ENCODE peak calls at places on chromosomes 13 and 19, in five cellular contexts. One of them, this sample, is unnamed.

GRCh38 chr19:54168174-54168917 is 4.6 kb downstream of the TMC4 start:
- DNase-seq in ELF-1: peak
- DNase-seq in mesenchymal stem cell: peak
- DNase-seq in effector CD4-positive, alpha-beta T cell: peak
- DNase-seq in neural progenitor cell: peak
- DNase-seq in this sample: peak

GRCh38 chr13:48398450-48399095 is 14.3 kb downstream of the LPAR6 start:
- DNase-seq in effector CD4-positive, alpha-beta T cell: no peak
- DNase-seq in neural progenitor cell: no peak
- DNase-seq in mesenchymal stem cell: no peak
- DNase-seq in ELF-1: no peak
- DNase-seq in this sample: no peak

GRCh38 chr13:76884167-76884566 is 2.0 kb downstream of the KCTD12 start:
- DNase-seq in neural progenitor cell: peak
- DNase-seq in effector CD4-positive, alpha-beta T cell: no peak
- DNase-seq in ELF-1: peak
- DNase-seq in mesenchymal stem cell: peak
- DNase-seq in this sample: peak

GRCh38 chr19:38429055-38429810 is 3.2 kb upstream of the RASGRP4 start:
- DNase-seq in effector CD4-positive, alpha-beta T cell: no peak
- DNase-seq in mesenchymal stem cell: no peak
- DNase-seq in ELF-1: no peak
- DNase-seq in neural progenitor cell: no peak
- DNase-seq in this sample: no peak

GRCh38 chr13:27174766-27175455 is 3.3 kb upstream of the USP12 start:
- DNase-seq in ELF-1: no peak
- DNase-seq in mesenchymal stem cell: peak
- DNase-seq in effector CD4-positive, alpha-beta T cell: no peak
- DNase-seq in neural progenitor cell: no peak
- DNase-seq in this sample: no peak

GRCh38 chr13:99028890-99029289 is 51.0 kb upstream of the DOCK9 start:
- DNase-seq in ELF-1: peak
- DNase-seq in neural progenitor cell: peak
- DNase-seq in effector CD4-positive, alpha-beta T cell: peak
- DNase-seq in mesenchymal stem cell: no peak
- DNase-seq in this sample: no peak

GRCh38 chr19:53634768-53635167 is 3.0 kb downstream of the DPRX start:
- DNase-seq in effector CD4-positive, alpha-beta T cell: no peak
- DNase-seq in ELF-1: no peak
- DNase-seq in mesenchymal stem cell: no peak
- DNase-seq in neural progenitor cell: no peak
- DNase-seq in this sample: no peak

GRCh38 chr13:37923236-37923635 is 53.7 kb upstream of the TRPC4 start:
- DNase-seq in effector CD4-positive, alpha-beta T cell: no peak
- DNase-seq in ELF-1: no peak
- DNase-seq in mesenchymal stem cell: peak
- DNase-seq in neural progenitor cell: no peak
- DNase-seq in this sample: no peak

GRCh38 chr19:8577247-8577646 is at the start of gene MYO1F:
- DNase-seq in mesenchymal stem cell: no peak
- DNase-seq in ELF-1: no peak
- DNase-seq in neural progenitor cell: no peak
- DNase-seq in effector CD4-positive, alpha-beta T cell: no peak
- DNase-seq in this sample: no peak

GRCh38 chr13:37736040-37736439 is 133.5 kb downstream of the TRPC4 start:
- DNase-seq in effector CD4-positive, alpha-beta T cell: no peak
- DNase-seq in neural progenitor cell: peak
- DNase-seq in ELF-1: no peak
- DNase-seq in mesenchymal stem cell: no peak
- DNase-seq in this sample: no peak

GRCh38 chr19:687569-688166 is 7.6 kb downstream of the PRSS57 start:
- DNase-seq in effector CD4-positive, alpha-beta T cell: no peak
- DNase-seq in neural progenitor cell: no peak
- DNase-seq in mesenchymal stem cell: no peak
- DNase-seq in ELF-1: peak
- DNase-seq in this sample: no peak

GRCh38 chr19:40907968-40908735 is 26.1 kb upstream of the CYP2A7 start:
- DNase-seq in effector CD4-positive, alpha-beta T cell: peak
- DNase-seq in mesenchymal stem cell: no peak
- DNase-seq in neural progenitor cell: peak
- DNase-seq in ELF-1: no peak
- DNase-seq in this sample: peak

GRCh38 chr19:53982056-53982455 is 9.4 kb upstream of the CACNG6 start:
- DNase-seq in neural progenitor cell: peak
- DNase-seq in ELF-1: peak
- DNase-seq in mesenchymal stem cell: no peak
- DNase-seq in effector CD4-positive, alpha-beta T cell: no peak
- DNase-seq in this sample: no peak

GRCh38 chr19:18060472-18060871 is 26.3 kb downstream of the IL12RB1 start:
- DNase-seq in neural progenitor cell: no peak
- DNase-seq in effector CD4-positive, alpha-beta T cell: no peak
- DNase-seq in mesenchymal stem cell: no peak
- DNase-seq in ELF-1: peak
- DNase-seq in this sample: no peak

GRCh38 chr13:30340367-30341184 is 33.2 kb upstream of the KATNAL1 start:
- DNase-seq in effector CD4-positive, alpha-beta T cell: no peak
- DNase-seq in mesenchymal stem cell: peak
- DNase-seq in ELF-1: peak
- DNase-seq in neural progenitor cell: no peak
- DNase-seq in this sample: no peak

GRCh38 chr13:111434578-111435159 is 114.2 kb downstream of the TEX29 start:
- DNase-seq in mesenchymal stem cell: no peak
- DNase-seq in ELF-1: no peak
- DNase-seq in effector CD4-positive, alpha-beta T cell: no peak
- DNase-seq in neural progenitor cell: no peak
- DNase-seq in this sample: no peak

GRCh38 chr19:58252102-58252685 is 23.5 kb downstream of the ZNF544 start:
- DNase-seq in effector CD4-positive, alpha-beta T cell: no peak
- DNase-seq in neural progenitor cell: peak
- DNase-seq in ELF-1: no peak
- DNase-seq in mesenchymal stem cell: peak
- DNase-seq in this sample: no peak

GRCh38 chr13:43880930-43881329 is 1.2 kb downstream of the LACC1 start:
- DNase-seq in neural progenitor cell: no peak
- DNase-seq in ELF-1: no peak
- DNase-seq in mesenchymal stem cell: no peak
- DNase-seq in effector CD4-positive, alpha-beta T cell: no peak
- DNase-seq in this sample: no peak

GRCh38 chr19:4589579-4590410 is 30.3 kb upstream of the SEMA6B start:
- DNase-seq in effector CD4-positive, alpha-beta T cell: no peak
- DNase-seq in neural progenitor cell: peak
- DNase-seq in ELF-1: peak
- DNase-seq in mesenchymal stem cell: no peak
- DNase-seq in this sample: no peak

GRCh38 chr19:10855879-10856522 is 7.8 kb downstream of the C19orf38 start:
- DNase-seq in ELF-1: peak
- DNase-seq in effector CD4-positive, alpha-beta T cell: no peak
- DNase-seq in neural progenitor cell: peak
- DNase-seq in mesenchymal stem cell: no peak
- DNase-seq in this sample: peak

GRCh38 chr13:108786578-108787100 is 157.2 kb downstream of the MYO16 start:
- DNase-seq in ELF-1: no peak
- DNase-seq in effector CD4-positive, alpha-beta T cell: no peak
- DNase-seq in neural progenitor cell: peak
- DNase-seq in mesenchymal stem cell: no peak
- DNase-seq in this sample: no peak

GRCh38 chr13:60509601-60510386 is 112.8 kb downstream of the TDRD3 start:
- DNase-seq in effector CD4-positive, alpha-beta T cell: no peak
- DNase-seq in ELF-1: no peak
- DNase-seq in mesenchymal stem cell: no peak
- DNase-seq in neural progenitor cell: no peak
- DNase-seq in this sample: no peak

GRCh38 chr19:5828661-5829566 is 10.6 kb downstream of the FUT6 start:
- DNase-seq in effector CD4-positive, alpha-beta T cell: no peak
- DNase-seq in neural progenitor cell: peak
- DNase-seq in mesenchymal stem cell: peak
- DNase-seq in ELF-1: peak
- DNase-seq in this sample: no peak

GRCh38 chr19:17889609-17890214 is 18.0 kb downstream of the SLC5A5 start:
- DNase-seq in effector CD4-positive, alpha-beta T cell: no peak
- DNase-seq in ELF-1: peak
- DNase-seq in mesenchymal stem cell: peak
- DNase-seq in neural progenitor cell: peak
- DNase-seq in this sample: no peak

GRCh38 chr19:38228005-38228377 is 4.0 kb upstream of the DPF1 start:
- DNase-seq in effector CD4-positive, alpha-beta T cell: no peak
- DNase-seq in neural progenitor cell: peak
- DNase-seq in mesenchymal stem cell: no peak
- DNase-seq in ELF-1: no peak
- DNase-seq in this sample: no peak

GRCh38 chr19:34639491-34640085 is 37.4 kb downstream of the SCGB2B2 start:
- DNase-seq in effector CD4-positive, alpha-beta T cell: peak
- DNase-seq in neural progenitor cell: peak
- DNase-seq in mesenchymal stem cell: peak
- DNase-seq in ELF-1: peak
- DNase-seq in this sample: peak

GRCh38 chr13:40206241-40207109 is 460.0 kb downstream of the FOXO1 start:
- DNase-seq in effector CD4-positive, alpha-beta T cell: no peak
- DNase-seq in mesenchymal stem cell: no peak
- DNase-seq in ELF-1: no peak
- DNase-seq in neural progenitor cell: no peak
- DNase-seq in this sample: peak

GRCh38 chr19:17718988-17719711 is at the start of gene MAP1S:
- DNase-seq in neural progenitor cell: peak
- DNase-seq in effector CD4-positive, alpha-beta T cell: peak
- DNase-seq in ELF-1: peak
- DNase-seq in mesenchymal stem cell: peak
- DNase-seq in this sample: peak

GRCh38 chr19:35135389-35135909 is 590 bp upstream of the LGI4 start:
- DNase-seq in mesenchymal stem cell: peak
- DNase-seq in effector CD4-positive, alpha-beta T cell: peak
- DNase-seq in ELF-1: peak
- DNase-seq in neural progenitor cell: peak
- DNase-seq in this sample: peak

GRCh38 chr19:45443462-45444317 is 20.0 kb upstream of the ERCC1 start:
- DNase-seq in effector CD4-positive, alpha-beta T cell: peak
- DNase-seq in ELF-1: peak
- DNase-seq in mesenchymal stem cell: peak
- DNase-seq in neural progenitor cell: peak
- DNase-seq in this sample: peak

GRCh38 chr13:47869780-47870179 is 131.3 kb downstream of the SUCLA2 start:
- DNase-seq in effector CD4-positive, alpha-beta T cell: no peak
- DNase-seq in mesenchymal stem cell: no peak
- DNase-seq in neural progenitor cell: no peak
- DNase-seq in ELF-1: no peak
- DNase-seq in this sample: no peak

GRCh38 chr19:3580156-3580955 is 4.9 kb upstream of the GIPC3 start:
- DNase-seq in ELF-1: no peak
- DNase-seq in effector CD4-positive, alpha-beta T cell: no peak
- DNase-seq in mesenchymal stem cell: peak
- DNase-seq in neural progenitor cell: no peak
- DNase-seq in this sample: no peak

GRCh38 chr19:5451494-5451893 is 3.7 kb upstream of the ZNRF4 start:
- DNase-seq in effector CD4-positive, alpha-beta T cell: no peak
- DNase-seq in ELF-1: no peak
- DNase-seq in neural progenitor cell: no peak
- DNase-seq in mesenchymal stem cell: no peak
- DNase-seq in this sample: no peak

This sample was measured in CD4-positive, CD25-positive, alpha-beta regulatory T cell.